ENCODE peak calls at places on chromosomes 5 and 9, in ten cellular contexts. One of them, this sample, is unnamed. For H3K4me1, the result is how much of the 10 kb centered on the place peaks cover.

GRCh38 chr9:32426278-32426939 is 42.0 kb downstream of the ACO1 start:
- DNase-seq in fibroblast of lung: peak
- DNase-seq in body of pancreas: peak
- DNase-seq in lower lobe of right lung: no peak
- DNase-seq in colonic mucosa: no peak
- DNase-seq in aorta: no peak
- DNase-seq in tibial artery: no peak
- DNase-seq in hepatocyte: peak
- DNase-seq in cardiac muscle cell: no peak
- DNase-seq in HepG2: peak
- DNase-seq in this sample: peak

GRCh38 chr9:101176384-101176783 is 147.9 kb downstream of the PLPPR1 start:
- DNase-seq in HepG2: peak
- DNase-seq in tibial artery: no peak
- DNase-seq in lower lobe of right lung: no peak
- DNase-seq in hepatocyte: no peak
- DNase-seq in fibroblast of lung: no peak
- DNase-seq in aorta: no peak
- DNase-seq in body of pancreas: no peak
- DNase-seq in colonic mucosa: no peak
- DNase-seq in cardiac muscle cell: no peak
- DNase-seq in this sample: no peak

GRCh38 chr5:87755378-87755777 is 342.6 kb upstream of the CCNH start:
- DNase-seq in tibial artery: no peak
- DNase-seq in aorta: no peak
- DNase-seq in colonic mucosa: no peak
- DNase-seq in lower lobe of right lung: no peak
- DNase-seq in fibroblast of lung: no peak
- DNase-seq in cardiac muscle cell: no peak
- DNase-seq in HepG2: no peak
- DNase-seq in hepatocyte: no peak
- DNase-seq in body of pancreas: no peak
- DNase-seq in this sample: no peak

GRCh38 chr5:107542831-107543231 is 127.9 kb downstream of the EFNA5 start:
- DNase-seq in HepG2: peak
- DNase-seq in hepatocyte: peak
- DNase-seq in body of pancreas: peak
- DNase-seq in tibial artery: peak
- DNase-seq in lower lobe of right lung: peak
- DNase-seq in colonic mucosa: peak
- DNase-seq in cardiac muscle cell: peak
- DNase-seq in aorta: peak
- DNase-seq in fibroblast of lung: peak
- DNase-seq in this sample: peak

GRCh38 chr9:22452415-22453010 is 5.9 kb downstream of the DMRTA1 start:
- DNase-seq in body of pancreas: peak
- DNase-seq in colonic mucosa: peak
- DNase-seq in tibial artery: no peak
- DNase-seq in fibroblast of lung: peak
- DNase-seq in HepG2: peak
- DNase-seq in aorta: peak
- DNase-seq in hepatocyte: peak
- DNase-seq in lower lobe of right lung: peak
- DNase-seq in cardiac muscle cell: peak
- DNase-seq in this sample: no peak

GRCh38 chr5:144390133-144390532 is 219.5 kb downstream of the KCTD16 start:
- DNase-seq in fibroblast of lung: peak
- DNase-seq in cardiac muscle cell: no peak
- DNase-seq in hepatocyte: peak
- DNase-seq in colonic mucosa: no peak
- DNase-seq in tibial artery: no peak
- DNase-seq in aorta: no peak
- DNase-seq in body of pancreas: peak
- DNase-seq in lower lobe of right lung: no peak
- DNase-seq in HepG2: peak
- DNase-seq in this sample: no peak

GRCh38 chr9:78565481-78565880 is 268.6 kb downstream of the PSAT1 start:
- DNase-seq in aorta: no peak
- DNase-seq in HepG2: no peak
- DNase-seq in colonic mucosa: no peak
- DNase-seq in fibroblast of lung: no peak
- DNase-seq in lower lobe of right lung: no peak
- DNase-seq in hepatocyte: no peak
- DNase-seq in cardiac muscle cell: no peak
- DNase-seq in tibial artery: no peak
- DNase-seq in body of pancreas: no peak
- DNase-seq in this sample: no peak

GRCh38 chr9:122058707-122059106 is 34.4 kb downstream of the TTLL11 start:
- DNase-seq in HepG2: no peak
- DNase-seq in lower lobe of right lung: no peak
- DNase-seq in aorta: no peak
- DNase-seq in cardiac muscle cell: no peak
- DNase-seq in hepatocyte: no peak
- DNase-seq in tibial artery: no peak
- DNase-seq in fibroblast of lung: no peak
- DNase-seq in body of pancreas: no peak
- DNase-seq in colonic mucosa: no peak
- DNase-seq in this sample: no peak

DNA sequence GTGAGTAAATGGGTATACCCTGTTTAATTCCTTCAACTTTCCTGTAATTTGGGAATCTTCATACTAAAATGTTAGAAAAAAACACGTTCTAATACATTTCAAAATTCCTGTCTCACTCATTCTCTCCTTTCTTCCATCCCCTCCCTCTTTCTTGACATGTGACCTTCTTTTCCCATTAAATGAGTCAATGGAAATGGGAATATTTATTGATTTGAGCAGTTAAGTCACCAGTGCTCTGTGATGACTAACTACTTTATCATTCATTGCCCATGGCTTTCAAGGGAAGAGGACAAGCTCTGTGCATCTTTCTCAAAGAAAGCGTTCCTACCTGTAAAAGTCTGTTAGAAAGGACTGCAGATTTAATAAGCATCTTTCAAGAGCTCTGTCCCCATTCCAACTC is 144.4 kb upstream of the MAP3K1 start:
- DNase-seq in lower lobe of right lung: no peak
- DNase-seq in body of pancreas: no peak
- DNase-seq in HepG2: no peak
- DNase-seq in colonic mucosa: no peak
- DNase-seq in tibial artery: no peak
- DNase-seq in aorta: no peak
- DNase-seq in fibroblast of lung: peak
- DNase-seq in cardiac muscle cell: no peak
- DNase-seq in hepatocyte: no peak
- DNase-seq in this sample: no peak
- H3K4me1 ChIP-seq in lower lobe of right lung: under half
- H3K4me1 ChIP-seq in body of pancreas: under half
- H3K4me1 ChIP-seq in HepG2: under half
- H3K4me1 ChIP-seq in colonic mucosa: under half
- H3K4me1 ChIP-seq in tibial artery: under half
- H3K4me1 ChIP-seq in aorta: under half
- H3K4me1 ChIP-seq in fibroblast of lung: under half
- H3K4me1 ChIP-seq in cardiac muscle cell: under half
- H3K4me1 ChIP-seq in hepatocyte: under half
- H3K4me1 ChIP-seq in this sample: half or more

GRCh38 chr5:143347698-143348344 is 55.7 kb downstream of the NR3C1 start:
- DNase-seq in HepG2: peak
- DNase-seq in body of pancreas: no peak
- DNase-seq in tibial artery: no peak
- DNase-seq in hepatocyte: no peak
- DNase-seq in lower lobe of right lung: no peak
- DNase-seq in cardiac muscle cell: no peak
- DNase-seq in fibroblast of lung: no peak
- DNase-seq in aorta: no peak
- DNase-seq in colonic mucosa: no peak
- DNase-seq in this sample: no peak

GRCh38 chr5:143349127-143349526 is 54.4 kb downstream of the NR3C1 start:
- DNase-seq in aorta: no peak
- DNase-seq in body of pancreas: no peak
- DNase-seq in lower lobe of right lung: no peak
- DNase-seq in colonic mucosa: no peak
- DNase-seq in fibroblast of lung: no peak
- DNase-seq in hepatocyte: no peak
- DNase-seq in cardiac muscle cell: no peak
- DNase-seq in tibial artery: no peak
- DNase-seq in HepG2: no peak
- DNase-seq in this sample: no peak

GRCh38 chr5:143350790-143351603 is 52.5 kb downstream of the NR3C1 start:
- DNase-seq in fibroblast of lung: peak
- DNase-seq in tibial artery: no peak
- DNase-seq in aorta: no peak
- DNase-seq in lower lobe of right lung: no peak
- DNase-seq in HepG2: no peak
- DNase-seq in body of pancreas: no peak
- DNase-seq in cardiac muscle cell: no peak
- DNase-seq in hepatocyte: no peak
- DNase-seq in colonic mucosa: no peak
- DNase-seq in this sample: no peak

GRCh38 chr5:143352691-143353090 is 50.8 kb downstream of the NR3C1 start:
- DNase-seq in cardiac muscle cell: no peak
- DNase-seq in aorta: no peak
- DNase-seq in colonic mucosa: no peak
- DNase-seq in fibroblast of lung: no peak
- DNase-seq in hepatocyte: no peak
- DNase-seq in tibial artery: no peak
- DNase-seq in HepG2: no peak
- DNase-seq in body of pancreas: no peak
- DNase-seq in lower lobe of right lung: no peak
- DNase-seq in this sample: no peak

GRCh38 chr5:143350341-143350740 is 53.1 kb downstream of the NR3C1 start:
- DNase-seq in colonic mucosa: no peak
- DNase-seq in fibroblast of lung: no peak
- DNase-seq in body of pancreas: no peak
- DNase-seq in HepG2: no peak
- DNase-seq in cardiac muscle cell: no peak
- DNase-seq in lower lobe of right lung: no peak
- DNase-seq in aorta: no peak
- DNase-seq in tibial artery: no peak
- DNase-seq in hepatocyte: no peak
- DNase-seq in this sample: no peak
- H3K4me1 ChIP-seq in colonic mucosa: under half
- H3K4me1 ChIP-seq in fibroblast of lung: under half
- H3K4me1 ChIP-seq in body of pancreas: under half
- H3K4me1 ChIP-seq in HepG2: under half
- H3K4me1 ChIP-seq in cardiac muscle cell: under half
- H3K4me1 ChIP-seq in lower lobe of right lung: half or more
- H3K4me1 ChIP-seq in aorta: under half
- H3K4me1 ChIP-seq in tibial artery: under half
- H3K4me1 ChIP-seq in hepatocyte: under half
- H3K4me1 ChIP-seq in this sample: under half

DNA sequence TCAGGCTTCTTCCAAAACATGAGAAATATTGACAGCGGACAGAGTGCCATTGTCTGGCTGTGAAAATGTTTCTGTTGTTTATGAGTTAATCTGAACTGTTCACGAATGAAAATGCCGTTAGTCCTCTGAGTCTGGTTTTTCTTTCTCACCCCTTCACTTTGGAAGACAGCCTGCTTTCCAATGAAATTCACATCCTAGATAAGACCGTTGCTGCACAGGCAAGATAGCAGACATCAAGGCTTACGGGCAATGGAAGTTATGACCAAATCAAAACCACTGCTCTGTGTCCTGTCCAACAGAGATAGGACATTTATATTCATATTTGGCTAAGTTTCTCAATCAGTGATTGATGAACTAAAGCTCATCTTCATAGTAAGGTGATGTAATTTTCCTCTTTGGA is 180.0 kb upstream of the DMAC1 start:
- DNase-seq in HepG2: no peak
- DNase-seq in cardiac muscle cell: peak
- DNase-seq in lower lobe of right lung: no peak
- DNase-seq in aorta: no peak
- DNase-seq in body of pancreas: no peak
- DNase-seq in fibroblast of lung: no peak
- DNase-seq in hepatocyte: no peak
- DNase-seq in tibial artery: no peak
- DNase-seq in colonic mucosa: no peak
- DNase-seq in this sample: no peak
- H3K4me1 ChIP-seq in HepG2: under half
- H3K4me1 ChIP-seq in cardiac muscle cell: under half
- H3K4me1 ChIP-seq in lower lobe of right lung: under half
- H3K4me1 ChIP-seq in aorta: under half
- H3K4me1 ChIP-seq in body of pancreas: under half
- H3K4me1 ChIP-seq in fibroblast of lung: under half
- H3K4me1 ChIP-seq in hepatocyte: under half
- H3K4me1 ChIP-seq in tibial artery: under half
- H3K4me1 ChIP-seq in colonic mucosa: under half
- H3K4me1 ChIP-seq in this sample: under half

GRCh38 chr9:114364123-114364522 is 23.7 kb downstream of the AKNA start:
- DNase-seq in cardiac muscle cell: no peak
- DNase-seq in fibroblast of lung: peak
- DNase-seq in body of pancreas: no peak
- DNase-seq in colonic mucosa: no peak
- DNase-seq in HepG2: peak
- DNase-seq in lower lobe of right lung: no peak
- DNase-seq in tibial artery: no peak
- DNase-seq in aorta: no peak
- DNase-seq in hepatocyte: no peak
- DNase-seq in this sample: no peak

GRCh38 chr9:114363424-114363823 is 24.4 kb downstream of the AKNA start:
- DNase-seq in body of pancreas: no peak
- DNase-seq in fibroblast of lung: no peak
- DNase-seq in hepatocyte: no peak
- DNase-seq in lower lobe of right lung: no peak
- DNase-seq in colonic mucosa: no peak
- DNase-seq in HepG2: no peak
- DNase-seq in tibial artery: no peak
- DNase-seq in cardiac muscle cell: no peak
- DNase-seq in aorta: no peak
- DNase-seq in this sample: no peak

GRCh38 chr9:114366334-114367128 is 21.3 kb downstream of the AKNA start:
- DNase-seq in hepatocyte: peak
- DNase-seq in colonic mucosa: no peak
- DNase-seq in HepG2: no peak
- DNase-seq in body of pancreas: peak
- DNase-seq in cardiac muscle cell: no peak
- DNase-seq in fibroblast of lung: peak
- DNase-seq in lower lobe of right lung: no peak
- DNase-seq in aorta: no peak
- DNase-seq in tibial artery: no peak
- DNase-seq in this sample: peak

GRCh38 chr9:114364528-114365041 is 23.2 kb downstream of the AKNA start:
- DNase-seq in fibroblast of lung: no peak
- DNase-seq in hepatocyte: no peak
- DNase-seq in cardiac muscle cell: no peak
- DNase-seq in aorta: no peak
- DNase-seq in tibial artery: no peak
- DNase-seq in body of pancreas: peak
- DNase-seq in colonic mucosa: no peak
- DNase-seq in lower lobe of right lung: no peak
- DNase-seq in HepG2: no peak
- DNase-seq in this sample: peak

DNA sequence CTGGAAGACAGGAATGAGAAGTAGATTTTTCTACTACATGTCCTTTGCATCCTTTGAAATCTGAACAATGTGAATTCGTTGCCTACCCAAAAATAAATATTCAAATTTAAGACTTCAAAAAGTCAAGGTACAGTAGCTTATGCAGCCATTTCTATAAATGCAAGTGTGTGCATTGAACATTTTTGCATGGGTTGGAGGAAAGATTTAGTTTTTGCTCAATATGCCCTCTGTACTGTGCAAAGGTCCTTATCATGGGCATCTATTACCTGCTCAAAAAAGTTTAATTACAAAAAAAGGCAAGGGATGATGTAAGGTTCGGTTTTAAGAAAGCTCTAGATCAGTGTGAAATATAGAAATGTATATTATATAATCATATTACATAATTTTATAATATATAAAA is 22.6 kb downstream of the AKNA start:
- DNase-seq in hepatocyte: no peak
- DNase-seq in cardiac muscle cell: no peak
- DNase-seq in lower lobe of right lung: no peak
- DNase-seq in fibroblast of lung: no peak
- DNase-seq in HepG2: no peak
- DNase-seq in aorta: no peak
- DNase-seq in body of pancreas: no peak
- DNase-seq in colonic mucosa: no peak
- DNase-seq in tibial artery: no peak
- DNase-seq in this sample: no peak
- H3K4me1 ChIP-seq in hepatocyte: under half
- H3K4me1 ChIP-seq in cardiac muscle cell: under half
- H3K4me1 ChIP-seq in lower lobe of right lung: under half
- H3K4me1 ChIP-seq in fibroblast of lung: under half
- H3K4me1 ChIP-seq in HepG2: under half
- H3K4me1 ChIP-seq in aorta: under half
- H3K4me1 ChIP-seq in body of pancreas: under half
- H3K4me1 ChIP-seq in colonic mucosa: under half
- H3K4me1 ChIP-seq in tibial artery: under half
- H3K4me1 ChIP-seq in this sample: under half

This sample was measured in PC-9.